ENCODE peak calls at places on chromosomes 12 and 14, in five cellular contexts. U is HepG2, Q is H1, G is GM12878, J is NT2/D1. L is an unnamed sample.

GRCh38 chr14:69652942-69653680 is 41.7 kb downstream of the SUSD6 start:
- DNase-seq in U (no peak), Q (no peak), G (no peak), J (no peak), L (no peak)

GRCh38 chr12:104132351-104132956 is 5.6 kb downstream of the NFYB start:
- DNase-seq in U (no peak), Q (no peak), G (no peak), J (no peak), L (no peak)

GRCh38 chr14:101109981-101110728 is 206.6 kb upstream of the RTL1 start:
- DNase-seq in U (no peak), Q (no peak), G (no peak), J (no peak), L (no peak)

GRCh38 chr12:97837401-97837800 is 374.8 kb downstream of the RMST start:
- DNase-seq in U (no peak), Q (no peak), G (no peak), J (no peak), L (no peak)

GRCh38 chr12:86379337-86379736 is 123.1 kb upstream of the MGAT4C start:
- DNase-seq in U (no peak), Q (no peak), G (no peak), J (no peak), L (no peak)

GRCh38 chr14:92970233-92970625 is 47.3 kb downstream of the CHGA start:
- DNase-seq in U (no peak), Q (no peak), G (no peak), J (no peak), L (no peak)

GRCh38 chr12:51208016-51208660 is 9.7 kb downstream of the POU6F1 start:
- DNase-seq in U (no peak), Q (no peak), G (no peak), J (no peak), L (no peak)

GRCh38 chr12:123099556-123100192 is 51.2 kb downstream of the PITPNM2 start:
- DNase-seq in U (no peak), Q (no peak), G (no peak), J (no peak), L (no peak)

GRCh38 chr12:68159681-68160304 is at the start of gene IFNG:
- DNase-seq in U (no peak), Q (no peak), G (peak), J (no peak), L (no peak)

GRCh38 chr14:61891810-61892209 is 129.6 kb downstream of the SNAPC1 start:
- DNase-seq in U (no peak), Q (no peak), G (no peak), J (no peak), L (no peak)

GRCh38 chr14:104291123-104292000 is 153.0 kb downstream of the KIF26A start:
- DNase-seq in U (no peak), Q (peak), G (no peak), J (peak), L (no peak)

GRCh38 chr12:86411710-86412109 is 155.5 kb upstream of the MGAT4C start:
- DNase-seq in U (no peak), Q (no peak), G (no peak), J (no peak), L (no peak)

GRCh38 chr12:111773801-111774551 is 7.2 kb downstream of the ALDH2 start:
- DNase-seq in U (peak), Q (no peak), G (no peak), J (no peak), L (no peak)

GRCh38 chr12:50542448-50542847 is 37.7 kb downstream of the DIP2B start:
- DNase-seq in U (no peak), Q (no peak), G (no peak), J (no peak), L (no peak)

GRCh38 chr12:40017488-40017887 is 88.4 kb downstream of the SLC2A13 start:
- DNase-seq in U (no peak), Q (no peak), G (no peak), J (no peak), L (no peak)

GRCh38 chr12:40013292-40013691 is 92.6 kb downstream of the SLC2A13 start:
- DNase-seq in U (no peak), Q (no peak), G (no peak), J (no peak), L (no peak)

GRCh38 chr12:40013847-40014246 is 92.0 kb downstream of the SLC2A13 start:
- DNase-seq in U (no peak), Q (no peak), G (no peak), J (no peak), L (no peak)

GRCh38 chr12:40016960-40017359 is 88.9 kb downstream of the SLC2A13 start:
- DNase-seq in U (no peak), Q (no peak), G (no peak), J (no peak), L (no peak)

GRCh38 chr12:40015360-40015759 is 90.5 kb downstream of the SLC2A13 start:
- DNase-seq in U (no peak), Q (no peak), G (no peak), J (no peak), L (no peak)
- TF ChIP-seq SUZ12 in U (no peak), Q (no peak), G (no peak), J (no peak), L (no peak)

DNA sequence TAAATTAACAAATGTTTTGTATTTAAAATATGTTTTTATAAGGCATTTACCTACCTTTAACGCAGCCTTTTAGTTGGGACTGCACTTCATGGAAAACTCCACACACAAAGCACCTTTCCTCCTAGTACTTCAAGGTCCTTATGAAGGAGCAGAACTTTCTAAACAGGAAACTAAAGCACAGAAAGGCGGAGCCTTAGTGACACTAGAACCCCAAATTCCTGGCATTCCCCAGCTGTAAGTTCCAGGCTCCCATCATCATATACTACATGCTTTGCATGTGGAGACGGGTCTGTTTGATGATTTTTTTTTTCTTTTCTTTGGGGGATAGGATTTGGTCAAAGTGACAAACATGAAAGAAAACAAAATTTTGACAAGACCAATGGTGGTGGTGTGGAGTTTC is 39.5 kb downstream of the STXBP6 start:
- DNase-seq in U (no peak), Q (no peak), G (no peak), J (no peak), L (no peak)
- TF ChIP-seq SUZ12 in U (no peak), Q (no peak), G (no peak), J (no peak), L (no peak)

DNA sequence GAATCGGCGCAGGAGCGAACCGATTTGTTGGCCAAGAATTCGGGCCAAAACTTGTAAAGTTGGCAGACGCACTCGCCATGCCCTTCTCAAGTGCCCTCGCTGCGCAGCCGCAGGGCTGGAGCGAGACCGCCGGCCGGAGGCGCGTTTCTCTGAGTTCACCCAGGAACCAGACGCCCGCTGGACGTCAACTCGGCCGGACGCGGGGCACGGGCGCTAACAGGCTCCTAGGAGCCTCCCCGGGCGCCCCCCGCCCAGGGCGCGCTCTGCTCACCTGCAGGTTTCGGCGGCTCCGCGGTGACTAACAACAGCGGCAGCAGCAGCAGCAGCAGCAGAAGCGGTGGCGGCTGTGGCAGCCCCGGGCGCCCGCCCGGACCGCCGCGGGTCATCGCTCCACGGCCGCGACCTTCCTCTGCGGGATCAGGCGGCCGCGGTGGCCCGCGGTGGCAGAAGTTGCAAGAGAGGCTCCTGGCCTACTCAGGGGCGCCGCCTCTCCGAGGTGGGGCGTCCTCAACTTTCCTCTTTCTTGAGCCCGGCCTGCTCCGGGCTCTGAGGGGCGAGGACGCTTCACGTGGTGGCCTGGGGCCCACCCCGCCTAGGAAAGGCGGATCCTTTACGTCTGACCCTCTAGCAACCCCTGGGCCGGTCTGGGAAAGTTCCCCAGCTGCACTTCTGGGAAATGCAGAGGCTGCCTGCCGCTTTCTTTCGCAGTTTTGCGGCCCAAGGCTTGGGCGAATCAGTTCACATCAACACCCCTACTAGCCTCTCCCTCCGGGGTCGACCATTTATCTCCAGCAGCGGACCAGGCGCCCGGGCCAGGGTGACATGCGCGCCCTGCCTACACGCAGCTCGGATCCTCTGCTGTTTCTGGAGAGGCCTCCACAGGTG is at the start of gene PLBD1:
- DNase-seq in U (no peak), Q (peak), G (no peak), J (peak), L (no peak)
- TF ChIP-seq SUZ12 in U (no peak), Q (no peak), G (no peak), J (no peak), L (no peak)

GRCh38 chr12:32136404-32136803 is 29.8 kb downstream of the BICD1 start:
- DNase-seq in U (no peak), Q (no peak), G (no peak), J (no peak), L (no peak)

GRCh38 chr12:32140867-32141266 is 34.2 kb downstream of the BICD1 start:
- DNase-seq in U (no peak), Q (no peak), G (no peak), J (no peak), L (no peak)

GRCh38 chr12:32134144-32134888 is 27.7 kb downstream of the BICD1 start:
- DNase-seq in U (no peak), Q (no peak), G (peak), J (no peak), L (no peak)

GRCh38 chr12:32135967-32136366 is 29.3 kb downstream of the BICD1 start:
- DNase-seq in U (peak), Q (no peak), G (no peak), J (no peak), L (no peak)

DNA sequence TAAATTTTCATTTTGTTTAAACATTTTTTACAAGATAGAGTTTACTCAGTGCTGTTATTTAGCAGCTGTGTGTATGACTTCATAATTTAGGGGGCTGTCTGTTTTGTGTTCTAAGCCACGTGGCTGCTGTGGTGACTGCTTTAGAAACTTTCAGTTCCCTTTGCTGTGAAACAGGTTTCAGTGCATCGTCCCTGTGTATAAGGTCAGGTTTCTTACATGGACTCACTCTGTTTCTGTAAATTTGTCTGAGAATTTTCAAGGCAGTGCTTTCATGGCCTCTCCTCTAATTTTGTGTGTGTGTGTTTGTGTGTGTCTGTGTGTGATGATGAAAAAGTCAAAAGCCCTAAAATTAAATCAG is 32.4 kb downstream of the BICD1 start:
- DNase-seq in U (no peak), Q (no peak), G (peak), J (no peak), L (no peak)
- TF ChIP-seq SUZ12 in U (no peak), Q (no peak), G (no peak), J (no peak), L (no peak)

DNA sequence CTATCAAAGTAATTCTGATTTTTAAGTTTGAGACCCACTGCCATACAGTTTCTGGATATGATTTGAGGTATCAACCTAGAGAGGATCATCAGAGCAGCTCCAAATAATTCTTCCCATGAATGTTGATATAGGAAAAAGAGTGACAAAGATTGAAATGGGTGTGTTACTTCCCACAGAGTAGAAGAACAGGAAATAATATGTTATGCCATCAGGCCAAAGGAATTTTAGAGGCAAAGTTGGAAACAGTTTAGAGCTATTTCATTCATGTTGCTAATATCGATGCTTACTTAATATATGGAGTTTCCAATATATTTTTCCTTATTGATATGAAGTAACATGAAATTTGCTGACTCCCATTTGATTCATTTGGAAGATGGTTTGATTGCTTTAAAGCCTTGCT is 8.9 kb upstream of the MSRB3 start:
- DNase-seq in U (no peak), Q (no peak), G (no peak), J (no peak), L (no peak)
- TF ChIP-seq SUZ12 in U (no peak), Q (no peak), G (no peak), J (no peak), L (no peak)

L was measured in HEK293T.